ENCODE peak calls at places on chromosomes 13 and 19, in nine cellular contexts. One of them, this sample, is unnamed. For H3K36me3, the result is how much of the 10 kb centered on the place peaks cover.

GRCh38 chr13:32164622-32165268 is 133.2 kb downstream of the FRY start:
- DNase-seq in adipocyte: peak
- DNase-seq in psoas muscle: no peak
- DNase-seq in mucosa of descending colon: no peak
- DNase-seq in colonic mucosa: peak
- DNase-seq in pancreas: peak
- DNase-seq in hepatocyte: peak
- DNase-seq in right lobe of liver: no peak
- DNase-seq in fibroblast of lung: peak
- DNase-seq in this sample: peak

GRCh38 chr19:45187421-45188100 is 9.0 kb downstream of the BLOC1S3 start:
- DNase-seq in adipocyte: peak
- DNase-seq in psoas muscle: no peak
- DNase-seq in mucosa of descending colon: no peak
- DNase-seq in colonic mucosa: no peak
- DNase-seq in pancreas: no peak
- DNase-seq in hepatocyte: peak
- DNase-seq in right lobe of liver: no peak
- DNase-seq in fibroblast of lung: no peak
- DNase-seq in this sample: no peak

GRCh38 chr19:2207991-2208860 is 27.9 kb downstream of the PLEKHJ1 start:
- DNase-seq in adipocyte: peak
- DNase-seq in psoas muscle: peak
- DNase-seq in mucosa of descending colon: peak
- DNase-seq in colonic mucosa: peak
- DNase-seq in pancreas: no peak
- DNase-seq in hepatocyte: peak
- DNase-seq in right lobe of liver: no peak
- DNase-seq in fibroblast of lung: peak
- DNase-seq in this sample: no peak

GRCh38 chr13:72255908-72256307 is 388.9 kb upstream of the DACH1 start:
- DNase-seq in adipocyte: peak
- DNase-seq in psoas muscle: no peak
- DNase-seq in mucosa of descending colon: no peak
- DNase-seq in colonic mucosa: peak
- DNase-seq in pancreas: peak
- DNase-seq in hepatocyte: peak
- DNase-seq in right lobe of liver: no peak
- DNase-seq in fibroblast of lung: peak
- DNase-seq in this sample: no peak

GRCh38 chr13:76023644-76024043 is 387.5 kb downstream of the LMO7 start:
- DNase-seq in adipocyte: no peak
- DNase-seq in psoas muscle: no peak
- DNase-seq in mucosa of descending colon: no peak
- DNase-seq in colonic mucosa: no peak
- DNase-seq in pancreas: no peak
- DNase-seq in hepatocyte: no peak
- DNase-seq in right lobe of liver: no peak
- DNase-seq in fibroblast of lung: no peak
- DNase-seq in this sample: no peak

GRCh38 chr13:95784891-95785290 is 108.0 kb downstream of the DNAJC3 start:
- DNase-seq in adipocyte: peak
- DNase-seq in psoas muscle: no peak
- DNase-seq in mucosa of descending colon: no peak
- DNase-seq in colonic mucosa: no peak
- DNase-seq in pancreas: no peak
- DNase-seq in hepatocyte: no peak
- DNase-seq in right lobe of liver: no peak
- DNase-seq in fibroblast of lung: peak
- DNase-seq in this sample: no peak

GRCh38 chr13:35964764-35965163 is 166.4 kb downstream of the DCLK1 start:
- DNase-seq in adipocyte: peak
- DNase-seq in psoas muscle: no peak
- DNase-seq in mucosa of descending colon: no peak
- DNase-seq in colonic mucosa: no peak
- DNase-seq in pancreas: no peak
- DNase-seq in hepatocyte: peak
- DNase-seq in right lobe of liver: no peak
- DNase-seq in fibroblast of lung: peak
- DNase-seq in this sample: no peak

GRCh38 chr13:29707876-29708543 is 112.5 kb upstream of the SLC7A1 start:
- DNase-seq in adipocyte: peak
- DNase-seq in psoas muscle: no peak
- DNase-seq in mucosa of descending colon: peak
- DNase-seq in colonic mucosa: peak
- DNase-seq in pancreas: peak
- DNase-seq in hepatocyte: peak
- DNase-seq in right lobe of liver: peak
- DNase-seq in fibroblast of lung: peak
- DNase-seq in this sample: peak

GRCh38 chr13:52916483-52916990 is 68.1 kb upstream of the PCDH8 start:
- DNase-seq in adipocyte: no peak
- DNase-seq in psoas muscle: no peak
- DNase-seq in mucosa of descending colon: no peak
- DNase-seq in colonic mucosa: no peak
- DNase-seq in pancreas: no peak
- DNase-seq in hepatocyte: no peak
- DNase-seq in right lobe of liver: no peak
- DNase-seq in fibroblast of lung: no peak
- DNase-seq in this sample: no peak

GRCh38 chr13:44908712-44909111 is 80.6 kb downstream of the NUFIP1 start:
- DNase-seq in adipocyte: no peak
- DNase-seq in psoas muscle: no peak
- DNase-seq in mucosa of descending colon: no peak
- DNase-seq in colonic mucosa: no peak
- DNase-seq in pancreas: no peak
- DNase-seq in hepatocyte: no peak
- DNase-seq in right lobe of liver: no peak
- DNase-seq in fibroblast of lung: no peak
- DNase-seq in this sample: no peak

GRCh38 chr13:29743229-29743786 is 107.1 kb downstream of the UBL3 start:
- DNase-seq in adipocyte: peak
- DNase-seq in psoas muscle: peak
- DNase-seq in mucosa of descending colon: no peak
- DNase-seq in colonic mucosa: no peak
- DNase-seq in pancreas: no peak
- DNase-seq in hepatocyte: peak
- DNase-seq in right lobe of liver: no peak
- DNase-seq in fibroblast of lung: peak
- DNase-seq in this sample: peak

GRCh38 chr19:53947624-53948023 is 15.1 kb upstream of the CACNG8 start:
- DNase-seq in adipocyte: no peak
- DNase-seq in psoas muscle: no peak
- DNase-seq in mucosa of descending colon: no peak
- DNase-seq in colonic mucosa: no peak
- DNase-seq in pancreas: no peak
- DNase-seq in hepatocyte: no peak
- DNase-seq in right lobe of liver: no peak
- DNase-seq in fibroblast of lung: no peak
- DNase-seq in this sample: peak

GRCh38 chr19:53945998-53946397 is 16.7 kb upstream of the CACNG8 start:
- DNase-seq in adipocyte: no peak
- DNase-seq in psoas muscle: no peak
- DNase-seq in mucosa of descending colon: no peak
- DNase-seq in colonic mucosa: no peak
- DNase-seq in pancreas: no peak
- DNase-seq in hepatocyte: no peak
- DNase-seq in right lobe of liver: no peak
- DNase-seq in fibroblast of lung: no peak
- DNase-seq in this sample: no peak

GRCh38 chr19:53944933-53945332 is 17.8 kb upstream of the CACNG8 start:
- DNase-seq in adipocyte: no peak
- DNase-seq in psoas muscle: no peak
- DNase-seq in mucosa of descending colon: no peak
- DNase-seq in colonic mucosa: no peak
- DNase-seq in pancreas: no peak
- DNase-seq in hepatocyte: no peak
- DNase-seq in right lobe of liver: no peak
- DNase-seq in fibroblast of lung: no peak
- DNase-seq in this sample: no peak

GRCh38 chr19:53944416-53944815 is 18.3 kb upstream of the CACNG8 start:
- DNase-seq in adipocyte: no peak
- DNase-seq in psoas muscle: no peak
- DNase-seq in mucosa of descending colon: no peak
- DNase-seq in colonic mucosa: no peak
- DNase-seq in pancreas: no peak
- DNase-seq in hepatocyte: no peak
- DNase-seq in right lobe of liver: no peak
- DNase-seq in fibroblast of lung: no peak
- DNase-seq in this sample: no peak

GRCh38 chr19:53945441-53945840 is 17.3 kb upstream of the CACNG8 start:
- DNase-seq in adipocyte: peak
- DNase-seq in psoas muscle: no peak
- DNase-seq in mucosa of descending colon: no peak
- DNase-seq in colonic mucosa: no peak
- DNase-seq in pancreas: no peak
- DNase-seq in hepatocyte: no peak
- DNase-seq in right lobe of liver: no peak
- DNase-seq in fibroblast of lung: no peak
- DNase-seq in this sample: peak
- H3K4me3 ChIP-seq in adipocyte: no peak
- H3K4me3 ChIP-seq in psoas muscle: no peak
- H3K4me3 ChIP-seq in mucosa of descending colon: no peak
- H3K4me3 ChIP-seq in colonic mucosa: no peak
- H3K4me3 ChIP-seq in pancreas: no peak
- H3K4me3 ChIP-seq in hepatocyte: no peak
- H3K4me3 ChIP-seq in right lobe of liver: no peak
- H3K4me3 ChIP-seq in fibroblast of lung: no peak
- H3K4me3 ChIP-seq in this sample: peak

DNA sequence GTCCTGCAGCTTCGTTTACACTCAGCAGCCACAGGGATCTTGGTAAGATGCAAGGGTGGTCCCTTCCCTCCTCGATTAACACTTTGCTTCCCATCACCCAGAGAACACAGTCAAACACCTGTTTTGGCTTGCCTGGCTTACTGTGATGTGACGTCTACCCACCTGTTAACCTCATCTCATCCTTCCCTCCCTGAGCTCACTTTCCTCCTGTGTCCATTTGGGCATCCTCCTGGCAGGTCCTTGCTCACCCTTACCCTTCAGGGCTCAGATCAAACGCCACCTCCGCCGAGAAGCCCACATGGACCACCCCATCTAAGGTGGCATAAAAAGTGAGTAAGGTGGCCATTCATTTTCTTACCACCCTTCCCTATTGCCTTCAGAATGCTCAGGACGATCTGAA is 9.2 kb downstream of the FIZ1 start:
- DNase-seq in adipocyte: no peak
- DNase-seq in psoas muscle: no peak
- DNase-seq in mucosa of descending colon: no peak
- DNase-seq in colonic mucosa: no peak
- DNase-seq in pancreas: no peak
- DNase-seq in hepatocyte: no peak
- DNase-seq in right lobe of liver: no peak
- DNase-seq in fibroblast of lung: no peak
- DNase-seq in this sample: no peak
- H3K36me3 ChIP-seq in adipocyte: under half
- H3K36me3 ChIP-seq in psoas muscle: under half
- H3K36me3 ChIP-seq in mucosa of descending colon: under half
- H3K36me3 ChIP-seq in colonic mucosa: under half
- H3K36me3 ChIP-seq in pancreas: under half
- H3K36me3 ChIP-seq in hepatocyte: under half
- H3K36me3 ChIP-seq in right lobe of liver: under half
- H3K36me3 ChIP-seq in fibroblast of lung: under half
- H3K36me3 ChIP-seq in this sample: under half

DNA sequence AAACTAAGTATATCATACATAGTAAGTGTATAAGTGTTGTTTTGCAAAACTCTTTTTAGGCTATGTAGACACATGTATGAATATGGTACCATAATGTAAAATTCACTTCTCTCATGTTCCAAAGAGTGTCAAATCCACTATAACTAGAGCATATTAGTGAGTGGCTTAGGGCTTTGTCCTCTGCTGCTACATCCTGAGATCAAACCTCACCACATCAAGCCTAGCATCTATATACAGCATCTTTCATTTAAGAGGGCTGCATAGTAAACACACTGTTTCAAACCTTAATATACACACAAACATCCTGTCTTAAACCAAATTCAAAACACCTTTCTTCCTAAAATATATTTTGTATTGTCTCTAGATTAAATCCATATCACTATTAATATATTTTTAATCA is 38.6 kb downstream of the ELF1 start:
- DNase-seq in adipocyte: no peak
- DNase-seq in psoas muscle: no peak
- DNase-seq in mucosa of descending colon: no peak
- DNase-seq in colonic mucosa: no peak
- DNase-seq in pancreas: no peak
- DNase-seq in hepatocyte: no peak
- DNase-seq in right lobe of liver: no peak
- DNase-seq in fibroblast of lung: no peak
- DNase-seq in this sample: no peak
- H3K4me3 ChIP-seq in adipocyte: no peak
- H3K4me3 ChIP-seq in psoas muscle: peak
- H3K4me3 ChIP-seq in mucosa of descending colon: no peak
- H3K4me3 ChIP-seq in colonic mucosa: no peak
- H3K4me3 ChIP-seq in pancreas: no peak
- H3K4me3 ChIP-seq in hepatocyte: no peak
- H3K4me3 ChIP-seq in right lobe of liver: no peak
- H3K4me3 ChIP-seq in fibroblast of lung: no peak
- H3K4me3 ChIP-seq in this sample: no peak

GRCh38 chr19:5132698-5133651 is 164.1 kb downstream of the KDM4B start:
- DNase-seq in adipocyte: no peak
- DNase-seq in psoas muscle: no peak
- DNase-seq in mucosa of descending colon: no peak
- DNase-seq in colonic mucosa: no peak
- DNase-seq in pancreas: no peak
- DNase-seq in hepatocyte: no peak
- DNase-seq in right lobe of liver: no peak
- DNase-seq in fibroblast of lung: no peak
- DNase-seq in this sample: no peak
- H3K36me3 ChIP-seq in adipocyte: half or more
- H3K36me3 ChIP-seq in psoas muscle: half or more
- H3K36me3 ChIP-seq in mucosa of descending colon: under half
- H3K36me3 ChIP-seq in colonic mucosa: under half
- H3K36me3 ChIP-seq in pancreas: under half
- H3K36me3 ChIP-seq in hepatocyte: under half
- H3K36me3 ChIP-seq in right lobe of liver: under half
- H3K36me3 ChIP-seq in fibroblast of lung: under half
- H3K36me3 ChIP-seq in this sample: under half

This sample was measured in MG63.